ENCODE peak calls at places on chromosomes 16 and 17, in ten cellular contexts. H, L, N, M, X, C, W, S, R and E are unnamed samples. For H3K4me1, the result is how much of the 10 kb centered on the place peaks cover.

GRCh38 chr17:1398900-1399299 is 1.1 kb downstream of the YWHAE start:
- DNase-seq in H (peak), L (no peak), N (peak), M (no peak), X (no peak), C (no peak), W (peak), S (peak), R (no peak), E (no peak)

GRCh38 chr17:15411556-15412198 is 55.7 kb downstream of the CDRT4 start:
- DNase-seq in H (no peak), L (no peak), N (no peak), M (no peak), X (no peak), C (no peak), W (no peak), S (no peak), R (no peak), E (no peak)

GRCh38 chr16:56830669-56831068 is 34.3 kb upstream of the SLC12A3 start:
- DNase-seq in H (no peak), L (no peak), N (no peak), M (no peak), X (no peak), C (no peak), W (no peak), S (no peak), R (no peak), E (no peak)

GRCh38 chr16:66578596-66579531 is at the start of gene CMTM2:
- DNase-seq in H (no peak), L (no peak), N (no peak), M (peak), X (no peak), C (no peak), W (peak), S (no peak), R (no peak), E (no peak)

GRCh38 chr17:77365584-77366186 is 224.9 kb downstream of the SEC14L1 start:
- DNase-seq in H (peak), L (peak), N (peak), M (peak), X (no peak), C (peak), W (peak), S (peak), R (peak), E (peak)

GRCh38 chr17:50653738-50654137 is 19.1 kb downstream of the ABCC3 start:
- DNase-seq in H (peak), L (no peak), N (peak), M (no peak), X (no peak), C (no peak), W (no peak), S (no peak), R (no peak), E (no peak)

GRCh38 chr17:50532452-50533024 is at the start of gene EPN3:
- DNase-seq in H (peak), L (no peak), N (no peak), M (peak), X (no peak), C (peak), W (peak), S (peak), R (peak), E (peak)

GRCh38 chr17:44848961-44849489 is 1.3 kb downstream of the HIGD1B start:
- DNase-seq in H (no peak), L (no peak), N (no peak), M (no peak), X (no peak), C (no peak), W (no peak), S (no peak), R (no peak), E (no peak)

GRCh38 chr17:44170499-44171201 is at the start of gene ASB16:
- DNase-seq in H (peak), L (peak), N (no peak), M (peak), X (no peak), C (no peak), W (no peak), S (no peak), R (peak), E (no peak)

GRCh38 chr17:6482105-6482455 is 37.8 kb downstream of the PIMREG start:
- DNase-seq in H (no peak), L (no peak), N (no peak), M (no peak), X (no peak), C (no peak), W (no peak), S (no peak), R (no peak), E (no peak)

GRCh38 chr17:32015245-32016013 is 8.2 kb downstream of the LRRC37B start:
- DNase-seq in H (peak), L (no peak), N (peak), M (no peak), X (no peak), C (no peak), W (no peak), S (no peak), R (no peak), E (no peak)

GRCh38 chr16:75262800-75263127 is 11.3 kb upstream of the BCAR1 start:
- DNase-seq in H (no peak), L (no peak), N (no peak), M (peak), X (no peak), C (no peak), W (no peak), S (no peak), R (no peak), E (no peak)

GRCh38 chr16:75260856-75261589 is 9.6 kb upstream of the BCAR1 start:
- DNase-seq in H (no peak), L (no peak), N (no peak), M (no peak), X (no peak), C (no peak), W (no peak), S (no peak), R (no peak), E (no peak)

GRCh38 chr16:75263291-75263962 is 12.0 kb upstream of the BCAR1 start:
- DNase-seq in H (no peak), L (peak), N (no peak), M (peak), X (no peak), C (no peak), W (no peak), S (no peak), R (no peak), E (no peak)

GRCh38 chr16:75261590-75262078 is 10.2 kb upstream of the BCAR1 start:
- DNase-seq in H (no peak), L (no peak), N (no peak), M (peak), X (no peak), C (no peak), W (no peak), S (no peak), R (no peak), E (no peak)

DNA sequence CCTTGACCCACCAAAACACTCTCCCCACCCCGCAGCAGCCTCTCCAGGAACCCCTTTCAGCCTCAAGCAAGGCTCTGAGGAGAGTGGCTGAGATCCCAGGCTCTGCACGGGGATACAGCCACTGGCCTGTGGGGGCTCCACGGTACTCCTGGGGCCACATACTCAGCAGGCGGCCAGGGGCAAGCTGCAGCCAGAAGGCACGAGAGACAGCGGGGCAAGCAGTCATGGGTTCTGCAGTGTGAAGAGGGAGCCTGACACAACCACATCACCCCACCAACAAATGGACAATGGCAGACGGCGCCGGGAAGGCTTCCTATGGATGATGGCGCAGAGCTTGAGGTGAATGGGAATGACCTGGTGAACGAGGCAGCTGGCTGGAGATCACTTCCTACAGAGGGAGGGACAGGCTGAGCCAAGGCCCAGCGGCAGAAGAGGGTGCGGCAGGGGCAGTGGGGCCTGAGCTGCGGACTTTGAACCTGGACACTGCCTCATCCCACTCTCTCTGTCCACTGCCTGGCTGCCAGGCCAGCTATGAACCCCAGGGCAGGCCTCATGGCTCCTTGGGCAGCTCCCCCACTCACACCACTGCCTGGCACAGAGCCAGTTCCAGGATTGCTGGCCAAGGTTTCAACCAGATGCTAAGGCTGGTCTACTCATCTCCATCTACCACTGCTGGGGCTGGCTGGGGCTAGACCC is 10.8 kb upstream of the BCAR1 start:
- DNase-seq in H (peak), L (peak), N (no peak), M (peak), X (no peak), C (peak), W (peak), S (peak), R (peak), E (no peak)
- TF ChIP-seq CTCF in H (no peak), L (no peak), N (no peak), M (no peak), X (no peak), C (no peak), W (no peak), S (no peak), R (no peak), E (no peak)

GRCh38 chr17:37725021-37725585 is 19.8 kb downstream of the HNF1B start:
- DNase-seq in H (peak), L (no peak), N (no peak), M (no peak), X (no peak), C (no peak), W (no peak), S (no peak), R (no peak), E (peak)

GRCh38 chr17:37726248-37726647 is 18.6 kb downstream of the HNF1B start:
- DNase-seq in H (no peak), L (no peak), N (no peak), M (no peak), X (no peak), C (no peak), W (no peak), S (no peak), R (no peak), E (no peak)

GRCh38 chr17:37729905-37730304 is 15.0 kb downstream of the HNF1B start:
- DNase-seq in H (no peak), L (no peak), N (no peak), M (no peak), X (no peak), C (no peak), W (no peak), S (no peak), R (no peak), E (no peak)

GRCh38 chr17:37726891-37727780 is 17.7 kb downstream of the HNF1B start:
- DNase-seq in H (peak), L (no peak), N (no peak), M (peak), X (no peak), C (peak), W (no peak), S (peak), R (peak), E (no peak)

GRCh38 chr17:37725601-37726146 is 19.2 kb downstream of the HNF1B start:
- DNase-seq in H (peak), L (no peak), N (no peak), M (no peak), X (no peak), C (peak), W (no peak), S (peak), R (no peak), E (no peak)
- H3K4me1 ChIP-seq in H (half or more), L (under half), N (under half), M (under half), X (under half), C (under half), W (under half), S (under half), R (under half), E (under half)

DNA sequence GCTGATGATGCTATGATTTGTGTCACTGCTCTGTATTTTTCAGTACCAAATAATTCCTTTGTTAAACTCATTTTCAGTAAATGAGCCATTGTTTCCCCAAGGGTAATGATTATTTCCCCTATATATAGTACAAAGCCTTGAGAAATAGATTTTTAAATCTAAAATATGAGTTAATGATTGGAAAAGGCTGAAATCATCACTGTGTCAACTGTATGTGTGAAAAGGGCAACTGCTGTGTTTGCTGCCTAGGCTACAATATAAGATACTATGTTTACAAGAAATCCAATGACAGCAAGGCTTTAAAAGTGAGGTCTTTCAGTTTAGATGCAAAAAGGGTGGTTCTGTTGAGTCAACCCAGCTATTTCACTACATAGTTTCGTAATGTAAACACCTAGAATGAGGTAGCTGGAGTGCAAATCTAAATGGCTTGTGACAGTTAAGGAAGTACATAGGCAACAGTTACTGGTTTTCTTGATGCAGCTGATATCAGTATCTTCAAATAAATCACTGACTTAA is 15.3 kb downstream of the NLK start:
- DNase-seq in H (no peak), L (no peak), N (peak), M (no peak), X (no peak), C (no peak), W (no peak), S (no peak), R (no peak), E (no peak)
- H3K4me3 ChIP-seq in H (no peak), L (no peak), N (no peak), M (no peak), X (no peak), C (no peak), W (no peak), S (no peak), R (no peak), E (no peak)

GRCh38 chr17:81438024-81438664 is 42.9 kb downstream of the BAHCC1 start:
- DNase-seq in H (no peak), L (no peak), N (no peak), M (no peak), X (no peak), C (no peak), W (no peak), S (no peak), R (no peak), E (no peak)

GRCh38 chr17:81438688-81439087 is 43.4 kb downstream of the BAHCC1 start:
- DNase-seq in H (no peak), L (no peak), N (no peak), M (no peak), X (no peak), C (no peak), W (no peak), S (no peak), R (no peak), E (no peak)

GRCh38 chr17:81442791-81443190 is 47.5 kb downstream of the BAHCC1 start:
- DNase-seq in H (no peak), L (no peak), N (no peak), M (no peak), X (no peak), C (no peak), W (no peak), S (no peak), R (no peak), E (no peak)

GRCh38 chr17:81439926-81440450 is 44.7 kb downstream of the BAHCC1 start:
- DNase-seq in H (no peak), L (no peak), N (no peak), M (no peak), X (no peak), C (no peak), W (no peak), S (no peak), R (no peak), E (no peak)

DNA sequence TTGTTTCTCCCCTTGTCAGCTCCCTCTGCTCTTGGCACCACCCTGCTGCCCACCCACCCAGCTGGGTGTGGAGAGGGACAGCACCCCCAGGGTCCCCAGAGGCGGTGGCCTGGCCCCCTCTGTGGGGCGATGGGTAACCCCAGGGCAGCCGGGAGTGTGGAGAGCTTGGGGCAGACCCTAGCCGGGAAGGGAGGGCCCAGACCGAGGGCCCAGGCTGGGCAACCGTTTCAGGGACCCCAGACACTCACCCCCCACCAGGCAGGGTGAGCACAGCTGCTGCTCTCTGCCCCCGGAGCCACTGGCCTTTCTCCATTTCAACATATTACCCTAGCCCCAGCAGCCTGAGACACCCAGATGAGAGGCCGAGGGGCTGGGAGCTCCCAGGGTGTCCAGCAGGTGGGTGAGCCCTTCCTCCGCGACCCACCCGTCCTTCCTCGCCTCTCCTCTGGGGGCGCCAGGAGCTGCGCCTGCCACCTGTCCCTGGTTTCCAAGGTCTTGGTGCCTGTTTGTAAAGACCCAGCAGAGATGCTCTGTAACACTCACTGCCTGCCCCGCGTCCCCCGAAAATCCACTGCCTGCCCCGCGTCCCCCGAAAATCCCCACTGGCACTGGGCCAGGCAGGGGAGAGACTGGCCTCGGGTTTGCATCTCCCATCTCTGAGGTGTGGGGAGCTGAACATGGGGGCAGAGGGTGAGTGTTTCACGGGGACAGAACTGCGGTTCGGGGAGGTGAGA is 45.4 kb downstream of the BAHCC1 start:
- DNase-seq in H (no peak), L (no peak), N (peak), M (no peak), X (no peak), C (no peak), W (no peak), S (no peak), R (no peak), E (no peak)
- TF ChIP-seq CTCF in H (no peak), L (peak), N (peak), M (no peak), X (peak), C (peak), W (peak), S (no peak), R (peak), E (no peak)